ENCODE peak calls at places on chromosome X, in four cellular contexts. One of them, this sample, is unnamed.

GRCh38 chrX:22987452-22987851 is 12.3 kb upstream of the DDX53 start:
- DNase-seq in tibial artery: no peak
- DNase-seq in CD8-positive, alpha-beta T cell: no peak
- DNase-seq in body of pancreas: no peak
- DNase-seq in this sample: no peak

GRCh38 chrX:1421433-1422134 is 29.7 kb upstream of the SLC25A6 start:
- DNase-seq in tibial artery: peak; percentile 38
- DNase-seq in CD8-positive, alpha-beta T cell: no peak
- DNase-seq in body of pancreas: no peak
- DNase-seq in this sample: no peak

GRCh38 chrX:154714925-154715324 is 36.0 kb downstream of the GAB3 start:
- DNase-seq in CD8-positive, alpha-beta T cell: peak; percentile 34
- DNase-seq in body of pancreas: peak; percentile 35
- DNase-seq in tibial artery: no peak
- DNase-seq in this sample: peak; percentile 44

GRCh38 chrX:112527903-112528302 is 151.8 kb downstream of the LHFPL1 start:
- DNase-seq in tibial artery: no peak
- DNase-seq in CD8-positive, alpha-beta T cell: no peak
- DNase-seq in body of pancreas: no peak
- DNase-seq in this sample: no peak

GRCh38 chrX:118534716-118535493 is 39.3 kb downstream of the DOCK11 start:
- DNase-seq in body of pancreas: no peak
- DNase-seq in CD8-positive, alpha-beta T cell: no peak
- DNase-seq in tibial artery: no peak
- DNase-seq in this sample: no peak

GRCh38 chrX:16100673-16101072 is 22.7 kb upstream of the GRPR start:
- DNase-seq in tibial artery: no peak
- DNase-seq in body of pancreas: no peak
- DNase-seq in CD8-positive, alpha-beta T cell: no peak
- DNase-seq in this sample: no peak

GRCh38 chrX:132963846-132964245 is 5.4 kb upstream of the HS6ST2 start:
- DNase-seq in body of pancreas: no peak
- DNase-seq in CD8-positive, alpha-beta T cell: no peak
- DNase-seq in tibial artery: no peak
- DNase-seq in this sample: no peak

GRCh38 chrX:138708268-138708667 is 3.2 kb downstream of the FGF13 start:
- DNase-seq in body of pancreas: no peak
- DNase-seq in tibial artery: no peak
- DNase-seq in CD8-positive, alpha-beta T cell: no peak
- DNase-seq in this sample: no peak

GRCh38 chrX:136030357-136031225 is 45.4 kb downstream of the SLC9A6 start:
- DNase-seq in body of pancreas: no peak
- DNase-seq in CD8-positive, alpha-beta T cell: no peak
- DNase-seq in tibial artery: peak; percentile 88
- DNase-seq in this sample: no peak

GRCh38 chrX:110317079-110317819 is 636 bp downstream of the AMMECR1 start:
- DNase-seq in body of pancreas: peak; percentile 14
- DNase-seq in CD8-positive, alpha-beta T cell: no peak
- DNase-seq in tibial artery: peak; percentile 51
- DNase-seq in this sample: no peak

GRCh38 chrX:30990361-30990760 is 81.5 kb downstream of the FTHL17 start:
- DNase-seq in tibial artery: no peak
- DNase-seq in CD8-positive, alpha-beta T cell: no peak
- DNase-seq in body of pancreas: no peak
- DNase-seq in this sample: no peak

GRCh38 chrX:152813211-152813610 is 17.3 kb downstream of the CETN2 start:
- DNase-seq in tibial artery: no peak
- DNase-seq in body of pancreas: no peak
- DNase-seq in CD8-positive, alpha-beta T cell: no peak
- DNase-seq in this sample: no peak

GRCh38 chrX:69034451-69034850 is 130.8 kb downstream of the PJA1 start:
- DNase-seq in body of pancreas: no peak
- DNase-seq in CD8-positive, alpha-beta T cell: no peak
- DNase-seq in tibial artery: no peak
- DNase-seq in this sample: no peak

GRCh38 chrX:48956728-48957414 is 536 bp downstream of the OTUD5 start:
- DNase-seq in tibial artery: peak; percentile 68
- DNase-seq in CD8-positive, alpha-beta T cell: peak; percentile 72
- DNase-seq in body of pancreas: peak; percentile 30
- DNase-seq in this sample: peak; percentile 45

GRCh38 chrX:125205918-125206665 is 113.6 kb upstream of the TEX13C start:
- DNase-seq in body of pancreas: peak; percentile 13
- DNase-seq in tibial artery: peak; percentile 61
- DNase-seq in CD8-positive, alpha-beta T cell: no peak
- DNase-seq in this sample: no peak

GRCh38 chrX:46582325-46582724 is 8.8 kb downstream of the CHST7 start:
- DNase-seq in tibial artery: no peak
- DNase-seq in body of pancreas: no peak
- DNase-seq in CD8-positive, alpha-beta T cell: no peak
- DNase-seq in this sample: no peak

GRCh38 chrX:46582964-46583363 is 9.4 kb downstream of the CHST7 start:
- DNase-seq in body of pancreas: no peak
- DNase-seq in tibial artery: no peak
- DNase-seq in CD8-positive, alpha-beta T cell: no peak
- DNase-seq in this sample: no peak

GRCh38 chrX:46579250-46579649 is 5.7 kb downstream of the CHST7 start:
- DNase-seq in body of pancreas: no peak
- DNase-seq in CD8-positive, alpha-beta T cell: no peak
- DNase-seq in tibial artery: no peak
- DNase-seq in this sample: no peak

GRCh38 chrX:46577116-46578005 is 3.8 kb downstream of the CHST7 start:
- DNase-seq in tibial artery: no peak
- DNase-seq in body of pancreas: no peak
- DNase-seq in CD8-positive, alpha-beta T cell: no peak
- DNase-seq in this sample: no peak

GRCh38 chrX:46580613-46581012 is 7.0 kb downstream of the CHST7 start:
- DNase-seq in tibial artery: no peak
- DNase-seq in CD8-positive, alpha-beta T cell: no peak
- DNase-seq in body of pancreas: no peak
- DNase-seq in this sample: no peak
- H3K4me1 ChIP-seq in tibial artery: peaks cover 7% of the 10 kb centered on the region
- H3K4me1 ChIP-seq in CD8-positive, alpha-beta T cell: peaks cover 4% of the 10 kb centered on the region
- H3K4me1 ChIP-seq in body of pancreas: no peaks in the 10 kb centered on the region
- H3K4me1 ChIP-seq in this sample: no peaks in the 10 kb centered on the region

GRCh38 chrX:86192827-86193226 is 44.6 kb downstream of the DACH2 start:
- DNase-seq in tibial artery: no peak
- DNase-seq in CD8-positive, alpha-beta T cell: no peak
- DNase-seq in body of pancreas: no peak
- DNase-seq in this sample: no peak
- H3K27me3 ChIP-seq in tibial artery: no peaks in the 10 kb centered on the region
- H3K27me3 ChIP-seq in CD8-positive, alpha-beta T cell: no peaks in the 10 kb centered on the region
- H3K27me3 ChIP-seq in body of pancreas: no peaks in the 10 kb centered on the region
- H3K27me3 ChIP-seq in this sample: no peaks in the 10 kb centered on the region

GRCh38 chrX:10109695-10110094 is 47.1 kb upstream of the CLCN4 start:
- DNase-seq in tibial artery: no peak
- DNase-seq in body of pancreas: no peak
- DNase-seq in CD8-positive, alpha-beta T cell: no peak
- DNase-seq in this sample: no peak
- H3K4me1 ChIP-seq in tibial artery: peaks cover 12% of the 10 kb centered on the region
- H3K4me1 ChIP-seq in body of pancreas: no peaks in the 10 kb centered on the region
- H3K4me1 ChIP-seq in CD8-positive, alpha-beta T cell: peaks cover 76% of the 10 kb centered on the region
- H3K4me1 ChIP-seq in this sample: peaks cover 75% of the 10 kb centered on the region

GRCh38 chrX:73850124-73851013 is 287.4 kb downstream of the CHIC1 start:
- DNase-seq in CD8-positive, alpha-beta T cell: no peak
- DNase-seq in tibial artery: no peak
- DNase-seq in body of pancreas: no peak
- DNase-seq in this sample: no peak

GRCh38 chrX:73852022-73852421 is 289.0 kb downstream of the CHIC1 start:
- DNase-seq in body of pancreas: no peak
- DNase-seq in tibial artery: no peak
- DNase-seq in CD8-positive, alpha-beta T cell: no peak
- DNase-seq in this sample: no peak

GRCh38 chrX:73859622-73860021 is 296.6 kb downstream of the CHIC1 start:
- DNase-seq in CD8-positive, alpha-beta T cell: no peak
- DNase-seq in body of pancreas: no peak
- DNase-seq in tibial artery: no peak
- DNase-seq in this sample: no peak

GRCh38 chrX:73851014-73852009 is 288.3 kb downstream of the CHIC1 start:
- DNase-seq in tibial artery: no peak
- DNase-seq in body of pancreas: no peak
- DNase-seq in CD8-positive, alpha-beta T cell: no peak
- DNase-seq in this sample: no peak

DNA sequence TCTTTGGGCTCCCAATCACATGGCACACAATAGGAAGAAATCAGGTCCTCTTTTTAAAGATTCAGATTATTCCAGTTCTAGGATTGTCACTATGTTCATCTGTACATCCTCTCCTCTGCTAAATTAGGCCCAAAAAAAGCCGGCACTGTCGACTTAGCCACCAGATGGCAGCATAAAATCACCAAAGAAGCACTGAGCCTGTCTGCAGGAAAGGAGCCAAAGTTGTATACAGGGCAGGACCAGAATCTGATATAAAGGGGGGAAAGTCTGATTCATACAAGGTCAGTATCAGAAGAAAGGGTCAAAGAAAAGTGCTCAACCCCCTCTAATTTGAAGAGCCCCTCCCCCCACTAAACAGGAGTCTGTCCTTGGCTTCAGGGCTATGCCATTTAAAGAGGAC is 292.5 kb downstream of the CHIC1 start:
- DNase-seq in tibial artery: no peak
- DNase-seq in CD8-positive, alpha-beta T cell: peak; percentile 45
- DNase-seq in body of pancreas: peak; percentile 54
- DNase-seq in this sample: peak; percentile 20
- H3K27me3 ChIP-seq in tibial artery: no peaks in the 10 kb centered on the region
- H3K27me3 ChIP-seq in CD8-positive, alpha-beta T cell: no peaks in the 10 kb centered on the region
- H3K27me3 ChIP-seq in body of pancreas: no peaks in the 10 kb centered on the region
- H3K27me3 ChIP-seq in this sample: no peaks in the 10 kb centered on the region

GRCh38 chrX:100649550-100650356 is 5.8 kb downstream of the SRPX2 start:
- DNase-seq in body of pancreas: peak; percentile 20
- DNase-seq in tibial artery: peak; percentile 83
- DNase-seq in CD8-positive, alpha-beta T cell: no peak
- DNase-seq in this sample: no peak

GRCh38 chrX:100658936-100659335 is 14.9 kb downstream of the SRPX2 start:
- DNase-seq in tibial artery: no peak
- DNase-seq in body of pancreas: no peak
- DNase-seq in CD8-positive, alpha-beta T cell: no peak
- DNase-seq in this sample: no peak

GRCh38 chrX:100652266-100652665 is 8.3 kb downstream of the SRPX2 start:
- DNase-seq in CD8-positive, alpha-beta T cell: no peak
- DNase-seq in tibial artery: no peak
- DNase-seq in body of pancreas: no peak
- DNase-seq in this sample: no peak

GRCh38 chrX:100650841-100651240 is 6.8 kb downstream of the SRPX2 start:
- DNase-seq in body of pancreas: no peak
- DNase-seq in tibial artery: no peak
- DNase-seq in CD8-positive, alpha-beta T cell: no peak
- DNase-seq in this sample: no peak

GRCh38 chrX:100654256-100654655 is 10.3 kb downstream of the SRPX2 start:
- DNase-seq in tibial artery: no peak
- DNase-seq in body of pancreas: no peak
- DNase-seq in CD8-positive, alpha-beta T cell: no peak
- DNase-seq in this sample: no peak
- H3K4me1 ChIP-seq in tibial artery: no peaks in the 10 kb centered on the region
- H3K4me1 ChIP-seq in body of pancreas: no peaks in the 10 kb centered on the region
- H3K4me1 ChIP-seq in CD8-positive, alpha-beta T cell: no peaks in the 10 kb centered on the region
- H3K4me1 ChIP-seq in this sample: no peaks in the 10 kb centered on the region

GRCh38 chrX:113800955-113801354 is 782.9 kb upstream of the HTR2C start:
- DNase-seq in body of pancreas: no peak
- DNase-seq in CD8-positive, alpha-beta T cell: no peak
- DNase-seq in tibial artery: no peak
- DNase-seq in this sample: no peak

GRCh38 chrX:113804293-113804692 is 779.6 kb upstream of the HTR2C start:
- DNase-seq in tibial artery: no peak
- DNase-seq in CD8-positive, alpha-beta T cell: no peak
- DNase-seq in body of pancreas: no peak
- DNase-seq in this sample: no peak

GRCh38 chrX:113802837-113803236 is 781.0 kb upstream of the HTR2C start:
- DNase-seq in CD8-positive, alpha-beta T cell: no peak
- DNase-seq in body of pancreas: no peak
- DNase-seq in tibial artery: no peak
- DNase-seq in this sample: no peak
- H3K27me3 ChIP-seq in CD8-positive, alpha-beta T cell: no peaks in the 10 kb centered on the region
- H3K27me3 ChIP-seq in body of pancreas: no peaks in the 10 kb centered on the region
- H3K27me3 ChIP-seq in tibial artery: no peaks in the 10 kb centered on the region
- H3K27me3 ChIP-seq in this sample: no peaks in the 10 kb centered on the region

DNA sequence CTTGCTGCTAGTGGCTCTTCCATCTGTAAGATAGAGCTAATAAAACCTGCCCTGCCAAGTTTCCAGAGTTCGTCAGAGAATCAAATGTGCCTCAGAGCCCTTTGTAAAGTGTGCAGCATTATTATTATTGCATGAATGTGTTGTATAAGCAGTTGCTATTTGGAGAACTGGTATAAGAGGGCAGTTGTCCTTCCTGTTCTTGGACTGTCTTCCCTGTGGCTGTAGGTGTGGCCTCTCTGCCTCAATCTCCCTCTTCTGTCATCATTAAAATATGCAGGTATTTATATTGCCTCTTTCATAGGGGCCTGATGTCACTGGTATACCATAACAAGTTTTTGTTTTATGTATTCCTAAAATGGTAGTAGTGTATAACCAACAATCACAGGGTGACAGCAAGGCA is 3.8 kb downstream of the MTM1 start:
- DNase-seq in body of pancreas: no peak
- DNase-seq in tibial artery: no peak
- DNase-seq in CD8-positive, alpha-beta T cell: no peak
- DNase-seq in this sample: no peak
- H3K4me1 ChIP-seq in body of pancreas: peaks cover 31% of the 10 kb centered on the region
- H3K4me1 ChIP-seq in tibial artery: no peaks in the 10 kb centered on the region
- H3K4me1 ChIP-seq in CD8-positive, alpha-beta T cell: peaks cover 74% of the 10 kb centered on the region
- H3K4me1 ChIP-seq in this sample: peaks cover 73% of the 10 kb centered on the region

This sample was measured in CD8-positive, alpha-beta memory T cell.